ENCODE peak calls at places on chromosomes 3 and 15, in six cellular contexts. F is IMR-90, H is H1, B is GM12878, T is HepG2, E is K562. U is an unnamed sample.

GRCh38 chr15:49815506-49815905 is 194.7 kb downstream of the DTWD1 start:
- DNase-seq in H (no peak), B (no peak), T (no peak), F (no peak), E (no peak), U (no peak)

GRCh38 chr3:125957674-125958510 is 11.1 kb upstream of the ROPN1B start:
- DNase-seq in E (peak; percentile 75), F (no peak), H (no peak), B (no peak), T (no peak), U (no peak)

GRCh38 chr15:38588672-38589071 is 24.1 kb upstream of the RASGRP1 start:
- DNase-seq in E (no peak), H (no peak), F (no peak), T (no peak), B (no peak), U (no peak)

GRCh38 chr3:189602471-189602870 is 28.7 kb upstream of the TP63 start:
- DNase-seq in T (no peak), F (no peak), B (no peak), H (no peak), E (no peak), U (no peak)

GRCh38 chr15:36278219-36278618 is 301.2 kb upstream of the CDIN1 start:
- DNase-seq in F (peak; percentile 11), H (peak; percentile 7), B (no peak), E (no peak), T (no peak), U (no peak)

GRCh38 chr3:126886217-126886616 is 96.7 kb upstream of the PLXNA1 start:
- DNase-seq in H (no peak), F (peak; percentile 36), B (no peak), E (peak; percentile 41), T (no peak), U (no peak)

GRCh38 chr3:46098319-46098761 is 71.1 kb upstream of the XCR1 start:
- DNase-seq in F (peak; percentile 50), T (no peak), E (no peak), H (no peak), B (peak; percentile 86), U (no peak)

GRCh38 chr3:110810356-110810755 is 261.3 kb upstream of the NECTIN3 start:
- DNase-seq in E (no peak), F (peak; percentile 62), B (no peak), T (no peak), H (no peak), U (no peak)

GRCh38 chr3:126784254-126784653 is 80.2 kb downstream of the CHCHD6 start:
- DNase-seq in E (no peak), F (no peak), T (no peak), B (no peak), H (no peak), U (no peak)

GRCh38 chr15:58505581-58505980 is 73.8 kb downstream of the LIPC start:
- DNase-seq in H (no peak), T (no peak), F (peak; percentile 39), E (no peak), B (no peak), U (no peak)

GRCh38 chr3:14128724-14129123 is 3.9 kb downstream of the TMEM43 start:
- DNase-seq in H (no peak), B (no peak), E (no peak), F (no peak), T (no peak), U (no peak)

GRCh38 chr15:42608110-42608531 is 32.7 kb downstream of the STARD9 start:
- DNase-seq in E (no peak), H (no peak), F (no peak), T (no peak), B (peak; percentile 71), U (no peak)

GRCh38 chr3:194949592-194949991 is 263.9 kb downstream of the FAM43A start:
- DNase-seq in H (no peak), T (no peak), F (no peak), E (no peak), B (no peak), U (no peak)
- H3K4me2 ChIP-seq in H (no peak overlapping the region), T (no peak overlapping the region), F (no peak overlapping the region), E (no peak overlapping the region), B (no peak overlapping the region), U (no peak overlapping the region)

GRCh38 chr15:68252925-68253534 is 23.5 kb upstream of the CLN6 start:
- DNase-seq in F (peak; percentile 85), E (peak; percentile 43), H (no peak), B (peak; percentile 26), T (peak; percentile 72), U (peak; percentile 88)
- TF ChIP-seq CEBPB in F (no peak), E (no peak), H (no peak), B (no peak), T (no peak), U (no peak)

GRCh38 chr15:85443046-85443445 is 62.6 kb downstream of the AKAP13 start:
- DNase-seq in H (no peak), T (no peak), B (peak; percentile 25), F (no peak), E (no peak), U (no peak)

GRCh38 chr15:85440451-85440850 is 60.0 kb downstream of the AKAP13 start:
- DNase-seq in T (no peak), B (no peak), E (no peak), H (no peak), F (no peak), U (no peak)

GRCh38 chr15:85443593-85444328 is 63.4 kb downstream of the AKAP13 start:
- DNase-seq in B (peak; percentile 76), F (peak; percentile 33), H (no peak), E (no peak), T (peak; percentile 96), U (peak; percentile 49)

GRCh38 chr15:85444329-85444605 is 63.9 kb downstream of the AKAP13 start:
- DNase-seq in F (no peak), E (no peak), B (no peak), T (no peak), H (no peak), U (no peak)

DNA sequence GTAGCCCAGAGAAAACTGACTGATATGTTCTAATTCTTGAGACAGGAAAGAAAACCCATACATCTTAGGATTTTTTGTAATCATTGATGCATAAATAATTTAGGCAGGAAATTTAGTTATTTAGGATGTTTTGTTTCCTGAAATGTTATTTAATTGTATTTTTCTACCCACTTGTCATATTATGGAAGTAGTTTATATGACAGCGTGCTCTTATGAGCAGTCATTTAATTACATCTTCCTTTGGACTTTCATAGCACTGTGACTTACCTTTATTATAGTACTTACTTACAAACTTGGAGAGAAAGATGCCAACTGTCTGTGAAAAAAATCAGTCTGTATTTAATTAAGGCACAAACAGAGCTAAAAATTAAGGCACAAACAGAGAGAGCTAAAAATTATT is 65.0 kb downstream of the AKAP13 start:
- DNase-seq in B (no peak), E (no peak), F (no peak), T (no peak), H (no peak), U (no peak)
- H3K4me2 ChIP-seq in B (no peak overlapping the region), E (no peak overlapping the region), F (no peak overlapping the region), T (no peak overlapping the region), H (no peak overlapping the region), U (no peak overlapping the region)

GRCh38 chr3:75171632-75172230 is 492.4 kb upstream of the FRG2C start:
- DNase-seq in T (no peak), H (no peak), E (no peak), F (peak; percentile 6), B (no peak), U (peak; percentile 7)
- TF ChIP-seq CEBPB in T (no peak), H (no peak), E (no peak), F (no peak), B (no peak), U (no peak)

GRCh38 chr15:71079208-71080044 is 35.8 kb upstream of the THSD4 start:
- DNase-seq in F (peak; percentile 90), E (no peak), B (no peak), T (no peak), H (no peak), U (peak; percentile 49)

GRCh38 chr15:71080705-71081104 is 34.6 kb upstream of the THSD4 start:
- DNase-seq in F (peak; percentile 96), H (no peak), B (peak; percentile 3), E (no peak), T (no peak), U (peak; percentile 23)

GRCh38 chr15:71078506-71079207 is 36.6 kb upstream of the THSD4 start:
- DNase-seq in F (no peak), E (no peak), B (no peak), T (no peak), H (no peak), U (no peak)

GRCh38 chr15:71082803-71083202 is 32.5 kb upstream of the THSD4 start:
- DNase-seq in H (no peak), T (no peak), E (no peak), B (no peak), F (no peak), U (no peak)

GRCh38 chr15:71080166-71080565 is 35.1 kb upstream of the THSD4 start:
- DNase-seq in B (no peak), T (no peak), H (no peak), F (no peak), E (no peak), U (no peak)
- H3K4me2 ChIP-seq in B (no peak overlapping the region), T (no peak overlapping the region), H (no peak overlapping the region), F (no peak overlapping the region), E (no peak overlapping the region), U (peak overlapping the region; percentile 18)